ENCODE peak calls at places on chromosomes 4 and X, in four cellular contexts. One of them, this sample, is unnamed.

GRCh38 chr4:54392459-54392858 is 163.4 kb downstream of the PDGFRA start:
- DNase-seq in astrocyte of the cerebellum: no peak
- DNase-seq in stimulated activated naive CD8-positive, alpha-beta T cell treated with anti-CD3 and anti-CD28 coated beads, Interleukin-15, amount 100 ng/mL, for 72 hours: no peak
- DNase-seq in A549: no peak
- DNase-seq in this sample: no peak

GRCh38 chr4:113256946-113257345 is 207.5 kb downstream of the ANK2 start:
- DNase-seq in astrocyte of the cerebellum: no peak
- DNase-seq in stimulated activated naive CD8-positive, alpha-beta T cell treated with anti-CD3 and anti-CD28 coated beads, Interleukin-15, amount 100 ng/mL, for 72 hours: no peak
- DNase-seq in A549: no peak
- DNase-seq in this sample: no peak

GRCh38 chr4:117596917-117597316 is 437.4 kb upstream of the NDST3 start:
- DNase-seq in astrocyte of the cerebellum: no peak
- DNase-seq in stimulated activated naive CD8-positive, alpha-beta T cell treated with anti-CD3 and anti-CD28 coated beads, Interleukin-15, amount 100 ng/mL, for 72 hours: no peak
- DNase-seq in A549: no peak
- DNase-seq in this sample: no peak

GRCh38 chrX:12480956-12481355 is 310.3 kb upstream of the PRPS2 start:
- DNase-seq in astrocyte of the cerebellum: no peak
- DNase-seq in stimulated activated naive CD8-positive, alpha-beta T cell treated with anti-CD3 and anti-CD28 coated beads, Interleukin-15, amount 100 ng/mL, for 72 hours: no peak
- DNase-seq in A549: no peak
- DNase-seq in this sample: no peak

GRCh38 chr4:78707268-78707667 is 68.9 kb upstream of the BMP2K start:
- DNase-seq in astrocyte of the cerebellum: no peak
- DNase-seq in stimulated activated naive CD8-positive, alpha-beta T cell treated with anti-CD3 and anti-CD28 coated beads, Interleukin-15, amount 100 ng/mL, for 72 hours: no peak
- DNase-seq in A549: no peak
- DNase-seq in this sample: no peak

GRCh38 chr4:147515220-147515936 is 34.5 kb downstream of the EDNRA start:
- DNase-seq in astrocyte of the cerebellum: no peak
- DNase-seq in stimulated activated naive CD8-positive, alpha-beta T cell treated with anti-CD3 and anti-CD28 coated beads, Interleukin-15, amount 100 ng/mL, for 72 hours: no peak
- DNase-seq in A549: no peak
- DNase-seq in this sample: no peak

GRCh38 chr4:155891058-155891457 is 12.4 kb upstream of the TDO2 start:
- DNase-seq in astrocyte of the cerebellum: no peak
- DNase-seq in stimulated activated naive CD8-positive, alpha-beta T cell treated with anti-CD3 and anti-CD28 coated beads, Interleukin-15, amount 100 ng/mL, for 72 hours: no peak
- DNase-seq in A549: no peak
- DNase-seq in this sample: no peak

GRCh38 chrX:75303795-75304194 is 29.9 kb downstream of the UPRT start:
- DNase-seq in astrocyte of the cerebellum: peak
- DNase-seq in stimulated activated naive CD8-positive, alpha-beta T cell treated with anti-CD3 and anti-CD28 coated beads, Interleukin-15, amount 100 ng/mL, for 72 hours: no peak
- DNase-seq in A549: no peak
- DNase-seq in this sample: no peak

GRCh38 chr4:92406488-92406887 is 102.7 kb downstream of the GRID2 start:
- DNase-seq in astrocyte of the cerebellum: no peak
- DNase-seq in stimulated activated naive CD8-positive, alpha-beta T cell treated with anti-CD3 and anti-CD28 coated beads, Interleukin-15, amount 100 ng/mL, for 72 hours: no peak
- DNase-seq in A549: no peak
- DNase-seq in this sample: no peak

GRCh38 chr4:132646186-132646585 is 502.9 kb upstream of the PCDH10 start:
- DNase-seq in astrocyte of the cerebellum: no peak
- DNase-seq in stimulated activated naive CD8-positive, alpha-beta T cell treated with anti-CD3 and anti-CD28 coated beads, Interleukin-15, amount 100 ng/mL, for 72 hours: no peak
- DNase-seq in A549: no peak
- DNase-seq in this sample: no peak

GRCh38 chr4:139556735-139557505 is 901 bp upstream of the SETD7 start:
- DNase-seq in astrocyte of the cerebellum: no peak
- DNase-seq in stimulated activated naive CD8-positive, alpha-beta T cell treated with anti-CD3 and anti-CD28 coated beads, Interleukin-15, amount 100 ng/mL, for 72 hours: peak
- DNase-seq in A549: peak
- DNase-seq in this sample: no peak

GRCh38 chr4:123356914-123357313 is 39.7 kb upstream of the SPRY1 start:
- DNase-seq in astrocyte of the cerebellum: no peak
- DNase-seq in stimulated activated naive CD8-positive, alpha-beta T cell treated with anti-CD3 and anti-CD28 coated beads, Interleukin-15, amount 100 ng/mL, for 72 hours: no peak
- DNase-seq in A549: no peak
- DNase-seq in this sample: no peak

GRCh38 chr4:88759039-88759631 is 61.5 kb upstream of the NAP1L5 start:
- DNase-seq in astrocyte of the cerebellum: peak
- DNase-seq in stimulated activated naive CD8-positive, alpha-beta T cell treated with anti-CD3 and anti-CD28 coated beads, Interleukin-15, amount 100 ng/mL, for 72 hours: no peak
- DNase-seq in A549: no peak
- DNase-seq in this sample: no peak

GRCh38 chrX:153551135-153551534 is 33.7 kb downstream of the ATP2B3 start:
- DNase-seq in astrocyte of the cerebellum: no peak
- DNase-seq in stimulated activated naive CD8-positive, alpha-beta T cell treated with anti-CD3 and anti-CD28 coated beads, Interleukin-15, amount 100 ng/mL, for 72 hours: no peak
- DNase-seq in A549: no peak
- DNase-seq in this sample: no peak

GRCh38 chr4:13548059-13548983 is 4.0 kb upstream of the NKX3-2 start:
- DNase-seq in astrocyte of the cerebellum: no peak
- DNase-seq in stimulated activated naive CD8-positive, alpha-beta T cell treated with anti-CD3 and anti-CD28 coated beads, Interleukin-15, amount 100 ng/mL, for 72 hours: peak
- DNase-seq in A549: no peak
- DNase-seq in this sample: no peak

GRCh38 chr4:30943356-30943755 is 223.2 kb downstream of the PCDH7 start:
- DNase-seq in astrocyte of the cerebellum: no peak
- DNase-seq in stimulated activated naive CD8-positive, alpha-beta T cell treated with anti-CD3 and anti-CD28 coated beads, Interleukin-15, amount 100 ng/mL, for 72 hours: no peak
- DNase-seq in A549: no peak
- DNase-seq in this sample: no peak

GRCh38 chr4:40289366-40290188 is 45.6 kb upstream of the CHRNA9 start:
- DNase-seq in astrocyte of the cerebellum: no peak
- DNase-seq in stimulated activated naive CD8-positive, alpha-beta T cell treated with anti-CD3 and anti-CD28 coated beads, Interleukin-15, amount 100 ng/mL, for 72 hours: no peak
- DNase-seq in A549: no peak
- DNase-seq in this sample: no peak

GRCh38 chrX:12771445-12772069 is 19.7 kb upstream of the PRPS2 start:
- DNase-seq in astrocyte of the cerebellum: no peak
- DNase-seq in stimulated activated naive CD8-positive, alpha-beta T cell treated with anti-CD3 and anti-CD28 coated beads, Interleukin-15, amount 100 ng/mL, for 72 hours: peak
- DNase-seq in A549: peak
- DNase-seq in this sample: no peak

GRCh38 chrX:133493366-133493765 is 78.1 kb upstream of the GPC4 start:
- DNase-seq in astrocyte of the cerebellum: no peak
- DNase-seq in stimulated activated naive CD8-positive, alpha-beta T cell treated with anti-CD3 and anti-CD28 coated beads, Interleukin-15, amount 100 ng/mL, for 72 hours: no peak
- DNase-seq in A549: no peak
- DNase-seq in this sample: no peak

GRCh38 chrX:136953867-136954787 is 73.6 kb upstream of the RBMX start:
- DNase-seq in astrocyte of the cerebellum: peak
- DNase-seq in stimulated activated naive CD8-positive, alpha-beta T cell treated with anti-CD3 and anti-CD28 coated beads, Interleukin-15, amount 100 ng/mL, for 72 hours: peak
- DNase-seq in A549: peak
- DNase-seq in this sample: peak

GRCh38 chrX:38548508-38548907 is 12.8 kb upstream of the TSPAN7 start:
- DNase-seq in astrocyte of the cerebellum: no peak
- DNase-seq in stimulated activated naive CD8-positive, alpha-beta T cell treated with anti-CD3 and anti-CD28 coated beads, Interleukin-15, amount 100 ng/mL, for 72 hours: no peak
- DNase-seq in A549: no peak
- DNase-seq in this sample: no peak

GRCh38 chr4:68498413-68499007 is 51.2 kb downstream of the TMPRSS11E start:
- DNase-seq in astrocyte of the cerebellum: peak
- DNase-seq in stimulated activated naive CD8-positive, alpha-beta T cell treated with anti-CD3 and anti-CD28 coated beads, Interleukin-15, amount 100 ng/mL, for 72 hours: peak
- DNase-seq in A549: peak
- DNase-seq in this sample: peak

This sample was measured in kidney epithelial cell.